ENCODE peak calls at places on chromosome 7, in seven cellular contexts. R is epithelial cell of esophagus; D is GM23248; F is substantia nigra; L is activated CD4-positive, alpha-beta T cell treated with anti-CD3 and anti-CD28 coated beads for 4 hours; T is upper lobe of left lung; S is stimulated activated naive B cell treated with anti-CD40 and anti-IgM and Interleukin-4, amounts not matched to agents 10 μg/mL and 1 μg/mL and 100 μg/mL, for 72 hours. Q is an unnamed sample.

GRCh38 chr7:38740041-38740440 is 108.9 kb upstream of the AMPH start:
- DNase-seq in L (no peak), R (no peak), D (no peak), S (peak), F (no peak), T (no peak), Q (no peak)

GRCh38 chr7:106603300-106603699 is 57.7 kb downstream of the CCDC71L start:
- DNase-seq in L (no peak), F (no peak), T (no peak), R (no peak), S (no peak), D (no peak), Q (no peak)

GRCh38 chr7:155808551-155809331 is 3.5 kb downstream of the SHH start:
- DNase-seq in F (no peak), R (no peak), D (no peak), T (peak), S (no peak), L (no peak), Q (no peak)

GRCh38 chr7:19948160-19948559 is 174.7 kb upstream of the TMEM196 start:
- DNase-seq in R (no peak), T (no peak), F (no peak), L (no peak), D (no peak), S (no peak), Q (no peak)

GRCh38 chr7:130371059-130371458 is 9.2 kb upstream of the CPA1 start:
- DNase-seq in D (peak), T (no peak), L (no peak), R (peak), S (no peak), F (no peak), Q (no peak)

GRCh38 chr7:82312646-82313045 is 130.9 kb downstream of the CACNA2D1 start:
- DNase-seq in T (no peak), F (no peak), R (no peak), L (no peak), D (no peak), S (no peak), Q (no peak)

GRCh38 chr7:130356760-130357611 is 12.4 kb downstream of the CPA5 start:
- DNase-seq in R (peak), D (peak), F (no peak), L (no peak), T (no peak), S (no peak), Q (no peak)

GRCh38 chr7:139739863-139740597 is 37.8 kb downstream of the HIPK2 start:
- DNase-seq in S (no peak), R (peak), F (peak), L (no peak), T (no peak), D (no peak), Q (no peak)

GRCh38 chr7:94700926-94701554 is 45.1 kb upstream of the SGCE start:
- DNase-seq in T (no peak), D (no peak), R (peak), L (no peak), S (no peak), F (no peak), Q (no peak)

GRCh38 chr7:157266272-157266671 is 70.5 kb upstream of the DNAJB6 start:
- DNase-seq in R (no peak), D (no peak), T (no peak), L (no peak), S (no peak), F (no peak), Q (no peak)

GRCh38 chr7:36312064-36312914 is 77.4 kb upstream of the ANLN start:
- DNase-seq in L (peak), F (no peak), D (no peak), R (peak), S (no peak), T (no peak), Q (peak)

GRCh38 chr7:123492485-123492884 is 41.9 kb downstream of the IQUB start:
- DNase-seq in F (no peak), D (peak), T (no peak), S (no peak), L (no peak), R (no peak), Q (no peak)

GRCh38 chr7:101556453-101556968 is 72.6 kb downstream of the MYL10 start:
- DNase-seq in T (no peak), F (no peak), D (no peak), S (no peak), L (no peak), R (no peak), Q (no peak)

GRCh38 chr7:130486963-130487324 is 4.9 kb upstream of the MEST start:
- DNase-seq in L (no peak), S (no peak), F (no peak), D (no peak), T (no peak), R (peak), Q (no peak)